ENCODE peak calls at places on chromosomes 5 and 9, in ten cellular contexts. One of them, this sample, is unnamed. For H3K27me3, the result is how much of the 10 kb centered on the place peaks cover.

GRCh38 chr9:100106616-100107015 is 7.6 kb downstream of the INVS start:
- DNase-seq in mesendoderm: no peak
- DNase-seq in Peyer's patch: no peak
- DNase-seq in lower lobe of right lung: no peak
- DNase-seq in ascending aorta: no peak
- DNase-seq in neural progenitor cell: no peak
- DNase-seq in heart left ventricle: no peak
- DNase-seq in stomach: no peak
- DNase-seq in IMR-90: no peak
- DNase-seq in fibroblast of lung: no peak
- DNase-seq in this sample: no peak

GRCh38 chr9:135147473-135147805 is 60.0 kb downstream of the OLFM1 start:
- DNase-seq in neural progenitor cell: no peak
- DNase-seq in heart left ventricle: no peak
- DNase-seq in ascending aorta: no peak
- DNase-seq in fibroblast of lung: no peak
- DNase-seq in stomach: no peak
- DNase-seq in lower lobe of right lung: no peak
- DNase-seq in Peyer's patch: no peak
- DNase-seq in IMR-90: no peak
- DNase-seq in mesendoderm: no peak
- DNase-seq in this sample: no peak

GRCh38 chr5:1748271-1748670 is 51.4 kb downstream of the MRPL36 start:
- DNase-seq in IMR-90: no peak
- DNase-seq in ascending aorta: no peak
- DNase-seq in fibroblast of lung: no peak
- DNase-seq in Peyer's patch: no peak
- DNase-seq in heart left ventricle: peak
- DNase-seq in neural progenitor cell: no peak
- DNase-seq in stomach: no peak
- DNase-seq in lower lobe of right lung: no peak
- DNase-seq in mesendoderm: no peak
- DNase-seq in this sample: no peak

GRCh38 chr9:101736723-101737122 is 1.7 kb downstream of the GRIN3A start:
- DNase-seq in neural progenitor cell: peak
- DNase-seq in ascending aorta: no peak
- DNase-seq in IMR-90: no peak
- DNase-seq in mesendoderm: peak
- DNase-seq in stomach: no peak
- DNase-seq in heart left ventricle: no peak
- DNase-seq in Peyer's patch: no peak
- DNase-seq in fibroblast of lung: no peak
- DNase-seq in lower lobe of right lung: no peak
- DNase-seq in this sample: peak

GRCh38 chr5:100777680-100778281 is 125.3 kb downstream of the ST8SIA4 start:
- DNase-seq in ascending aorta: no peak
- DNase-seq in stomach: no peak
- DNase-seq in fibroblast of lung: peak
- DNase-seq in Peyer's patch: peak
- DNase-seq in heart left ventricle: peak
- DNase-seq in lower lobe of right lung: no peak
- DNase-seq in IMR-90: peak
- DNase-seq in mesendoderm: peak
- DNase-seq in neural progenitor cell: no peak
- DNase-seq in this sample: peak

GRCh38 chr9:110103257-110103656 is 104.7 kb downstream of the C9orf152 start:
- DNase-seq in IMR-90: no peak
- DNase-seq in ascending aorta: no peak
- DNase-seq in Peyer's patch: no peak
- DNase-seq in stomach: no peak
- DNase-seq in fibroblast of lung: no peak
- DNase-seq in neural progenitor cell: no peak
- DNase-seq in mesendoderm: peak
- DNase-seq in heart left ventricle: no peak
- DNase-seq in lower lobe of right lung: no peak
- DNase-seq in this sample: no peak

GRCh38 chr9:35816708-35817107 is 1.9 kb upstream of the HINT2 start:
- DNase-seq in Peyer's patch: no peak
- DNase-seq in neural progenitor cell: peak
- DNase-seq in IMR-90: no peak
- DNase-seq in lower lobe of right lung: no peak
- DNase-seq in ascending aorta: no peak
- DNase-seq in fibroblast of lung: no peak
- DNase-seq in heart left ventricle: no peak
- DNase-seq in mesendoderm: peak
- DNase-seq in stomach: no peak
- DNase-seq in this sample: no peak

GRCh38 chr5:150313501-150313900 is 10.8 kb upstream of the ARSI start:
- DNase-seq in fibroblast of lung: no peak
- DNase-seq in IMR-90: no peak
- DNase-seq in stomach: no peak
- DNase-seq in heart left ventricle: no peak
- DNase-seq in mesendoderm: no peak
- DNase-seq in lower lobe of right lung: no peak
- DNase-seq in neural progenitor cell: no peak
- DNase-seq in Peyer's patch: no peak
- DNase-seq in ascending aorta: no peak
- DNase-seq in this sample: no peak

GRCh38 chr5:95518417-95518816 is 36.4 kb downstream of the SKIC3 start:
- DNase-seq in heart left ventricle: no peak
- DNase-seq in ascending aorta: no peak
- DNase-seq in mesendoderm: no peak
- DNase-seq in fibroblast of lung: no peak
- DNase-seq in IMR-90: no peak
- DNase-seq in stomach: no peak
- DNase-seq in lower lobe of right lung: no peak
- DNase-seq in Peyer's patch: no peak
- DNase-seq in neural progenitor cell: no peak
- DNase-seq in this sample: no peak

GRCh38 chr5:95520176-95520575 is 34.6 kb downstream of the SKIC3 start:
- DNase-seq in lower lobe of right lung: no peak
- DNase-seq in heart left ventricle: no peak
- DNase-seq in stomach: no peak
- DNase-seq in mesendoderm: no peak
- DNase-seq in IMR-90: no peak
- DNase-seq in fibroblast of lung: no peak
- DNase-seq in neural progenitor cell: no peak
- DNase-seq in Peyer's patch: no peak
- DNase-seq in ascending aorta: no peak
- DNase-seq in this sample: no peak

GRCh38 chr5:95524423-95524822 is 30.4 kb downstream of the SKIC3 start:
- DNase-seq in heart left ventricle: no peak
- DNase-seq in lower lobe of right lung: no peak
- DNase-seq in ascending aorta: no peak
- DNase-seq in neural progenitor cell: no peak
- DNase-seq in stomach: no peak
- DNase-seq in fibroblast of lung: no peak
- DNase-seq in Peyer's patch: no peak
- DNase-seq in mesendoderm: no peak
- DNase-seq in IMR-90: no peak
- DNase-seq in this sample: no peak

GRCh38 chr5:95519151-95519550 is 35.6 kb downstream of the SKIC3 start:
- DNase-seq in lower lobe of right lung: no peak
- DNase-seq in ascending aorta: no peak
- DNase-seq in stomach: no peak
- DNase-seq in Peyer's patch: no peak
- DNase-seq in IMR-90: no peak
- DNase-seq in heart left ventricle: no peak
- DNase-seq in mesendoderm: no peak
- DNase-seq in neural progenitor cell: no peak
- DNase-seq in fibroblast of lung: no peak
- DNase-seq in this sample: no peak

GRCh38 chr5:95519681-95520080 is 35.1 kb downstream of the SKIC3 start:
- DNase-seq in neural progenitor cell: no peak
- DNase-seq in stomach: no peak
- DNase-seq in Peyer's patch: no peak
- DNase-seq in ascending aorta: no peak
- DNase-seq in heart left ventricle: no peak
- DNase-seq in fibroblast of lung: no peak
- DNase-seq in lower lobe of right lung: no peak
- DNase-seq in mesendoderm: no peak
- DNase-seq in IMR-90: no peak
- DNase-seq in this sample: no peak
- H3K4me3 ChIP-seq in neural progenitor cell: no peak
- H3K4me3 ChIP-seq in stomach: no peak
- H3K4me3 ChIP-seq in Peyer's patch: no peak
- H3K4me3 ChIP-seq in ascending aorta: no peak
- H3K4me3 ChIP-seq in heart left ventricle: no peak
- H3K4me3 ChIP-seq in fibroblast of lung: no peak
- H3K4me3 ChIP-seq in lower lobe of right lung: no peak
- H3K4me3 ChIP-seq in mesendoderm: no peak
- H3K4me3 ChIP-seq in IMR-90: no peak
- H3K4me3 ChIP-seq in this sample: no peak

GRCh38 chr9:132986586-132986985 is 8.1 kb downstream of the GFI1B start:
- DNase-seq in ascending aorta: no peak
- DNase-seq in lower lobe of right lung: peak
- DNase-seq in neural progenitor cell: no peak
- DNase-seq in fibroblast of lung: no peak
- DNase-seq in heart left ventricle: no peak
- DNase-seq in stomach: no peak
- DNase-seq in mesendoderm: no peak
- DNase-seq in IMR-90: no peak
- DNase-seq in Peyer's patch: no peak
- DNase-seq in this sample: no peak

GRCh38 chr9:132985063-132985350 is 6.5 kb downstream of the GFI1B start:
- DNase-seq in fibroblast of lung: no peak
- DNase-seq in IMR-90: no peak
- DNase-seq in ascending aorta: no peak
- DNase-seq in mesendoderm: no peak
- DNase-seq in heart left ventricle: no peak
- DNase-seq in neural progenitor cell: no peak
- DNase-seq in lower lobe of right lung: no peak
- DNase-seq in stomach: no peak
- DNase-seq in Peyer's patch: no peak
- DNase-seq in this sample: no peak

GRCh38 chr9:132984202-132985062 is 5.9 kb downstream of the GFI1B start:
- DNase-seq in lower lobe of right lung: peak
- DNase-seq in mesendoderm: no peak
- DNase-seq in fibroblast of lung: no peak
- DNase-seq in stomach: no peak
- DNase-seq in heart left ventricle: no peak
- DNase-seq in ascending aorta: no peak
- DNase-seq in IMR-90: no peak
- DNase-seq in neural progenitor cell: no peak
- DNase-seq in Peyer's patch: no peak
- DNase-seq in this sample: no peak

GRCh38 chr9:132986114-132986513 is 7.6 kb downstream of the GFI1B start:
- DNase-seq in ascending aorta: no peak
- DNase-seq in heart left ventricle: peak
- DNase-seq in fibroblast of lung: no peak
- DNase-seq in neural progenitor cell: no peak
- DNase-seq in Peyer's patch: no peak
- DNase-seq in stomach: no peak
- DNase-seq in lower lobe of right lung: peak
- DNase-seq in IMR-90: no peak
- DNase-seq in mesendoderm: no peak
- DNase-seq in this sample: no peak

DNA sequence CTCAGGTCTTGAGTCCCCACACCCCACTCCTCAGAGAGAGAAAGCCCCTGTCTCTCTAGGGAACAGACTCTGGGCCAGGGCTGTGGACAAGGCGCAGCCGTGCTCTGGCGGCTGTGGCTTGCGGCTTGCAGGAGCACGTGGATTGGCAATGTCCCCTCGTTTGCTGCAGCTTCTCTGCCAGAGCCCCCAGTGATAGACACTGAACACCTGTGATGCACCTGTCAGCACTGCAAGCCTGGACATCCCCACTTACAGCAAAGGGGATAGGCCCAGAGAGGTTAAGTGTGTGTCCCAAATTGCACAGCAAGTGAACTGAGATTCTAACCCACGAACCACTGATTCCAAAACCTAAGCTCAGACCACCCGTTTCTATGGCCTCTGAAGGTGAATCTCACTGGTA is 7.0 kb downstream of the GFI1B start:
- DNase-seq in lower lobe of right lung: peak
- DNase-seq in heart left ventricle: no peak
- DNase-seq in stomach: no peak
- DNase-seq in fibroblast of lung: no peak
- DNase-seq in Peyer's patch: no peak
- DNase-seq in neural progenitor cell: no peak
- DNase-seq in mesendoderm: no peak
- DNase-seq in ascending aorta: no peak
- DNase-seq in IMR-90: no peak
- DNase-seq in this sample: no peak
- H3K27me3 ChIP-seq in lower lobe of right lung: under half
- H3K27me3 ChIP-seq in heart left ventricle: under half
- H3K27me3 ChIP-seq in stomach: under half
- H3K27me3 ChIP-seq in fibroblast of lung: under half
- H3K27me3 ChIP-seq in Peyer's patch: under half
- H3K27me3 ChIP-seq in neural progenitor cell: under half
- H3K27me3 ChIP-seq in mesendoderm: under half
- H3K27me3 ChIP-seq in ascending aorta: under half
- H3K27me3 ChIP-seq in IMR-90: half or more
- H3K27me3 ChIP-seq in this sample: under half

GRCh38 chr9:16062542-16063240 is 509.8 kb downstream of the CCDC171 start:
- DNase-seq in IMR-90: peak
- DNase-seq in stomach: no peak
- DNase-seq in Peyer's patch: no peak
- DNase-seq in lower lobe of right lung: no peak
- DNase-seq in ascending aorta: no peak
- DNase-seq in mesendoderm: no peak
- DNase-seq in neural progenitor cell: no peak
- DNase-seq in heart left ventricle: no peak
- DNase-seq in fibroblast of lung: peak
- DNase-seq in this sample: peak
- H3K4me3 ChIP-seq in IMR-90: no peak
- H3K4me3 ChIP-seq in stomach: no peak
- H3K4me3 ChIP-seq in Peyer's patch: no peak
- H3K4me3 ChIP-seq in lower lobe of right lung: no peak
- H3K4me3 ChIP-seq in ascending aorta: no peak
- H3K4me3 ChIP-seq in mesendoderm: no peak
- H3K4me3 ChIP-seq in neural progenitor cell: no peak
- H3K4me3 ChIP-seq in heart left ventricle: no peak
- H3K4me3 ChIP-seq in fibroblast of lung: no peak
- H3K4me3 ChIP-seq in this sample: peak

GRCh38 chr5:2981035-2981434 is 229.6 kb upstream of the IRX2 start:
- DNase-seq in neural progenitor cell: no peak
- DNase-seq in IMR-90: no peak
- DNase-seq in Peyer's patch: no peak
- DNase-seq in mesendoderm: no peak
- DNase-seq in fibroblast of lung: no peak
- DNase-seq in lower lobe of right lung: no peak
- DNase-seq in ascending aorta: no peak
- DNase-seq in stomach: no peak
- DNase-seq in heart left ventricle: no peak
- DNase-seq in this sample: no peak

GRCh38 chr5:2986301-2986700 is 234.8 kb upstream of the IRX2 start:
- DNase-seq in IMR-90: no peak
- DNase-seq in stomach: no peak
- DNase-seq in Peyer's patch: no peak
- DNase-seq in lower lobe of right lung: no peak
- DNase-seq in ascending aorta: no peak
- DNase-seq in mesendoderm: no peak
- DNase-seq in heart left ventricle: no peak
- DNase-seq in neural progenitor cell: no peak
- DNase-seq in fibroblast of lung: no peak
- DNase-seq in this sample: no peak

GRCh38 chr5:2981652-2982051 is 230.2 kb upstream of the IRX2 start:
- DNase-seq in Peyer's patch: no peak
- DNase-seq in ascending aorta: no peak
- DNase-seq in mesendoderm: no peak
- DNase-seq in heart left ventricle: no peak
- DNase-seq in fibroblast of lung: no peak
- DNase-seq in stomach: no peak
- DNase-seq in neural progenitor cell: no peak
- DNase-seq in lower lobe of right lung: no peak
- DNase-seq in IMR-90: no peak
- DNase-seq in this sample: no peak

GRCh38 chr5:2989517-2989916 is 238.0 kb upstream of the IRX2 start:
- DNase-seq in Peyer's patch: no peak
- DNase-seq in ascending aorta: no peak
- DNase-seq in neural progenitor cell: no peak
- DNase-seq in lower lobe of right lung: no peak
- DNase-seq in heart left ventricle: no peak
- DNase-seq in IMR-90: no peak
- DNase-seq in mesendoderm: peak
- DNase-seq in fibroblast of lung: no peak
- DNase-seq in stomach: no peak
- DNase-seq in this sample: no peak

DNA sequence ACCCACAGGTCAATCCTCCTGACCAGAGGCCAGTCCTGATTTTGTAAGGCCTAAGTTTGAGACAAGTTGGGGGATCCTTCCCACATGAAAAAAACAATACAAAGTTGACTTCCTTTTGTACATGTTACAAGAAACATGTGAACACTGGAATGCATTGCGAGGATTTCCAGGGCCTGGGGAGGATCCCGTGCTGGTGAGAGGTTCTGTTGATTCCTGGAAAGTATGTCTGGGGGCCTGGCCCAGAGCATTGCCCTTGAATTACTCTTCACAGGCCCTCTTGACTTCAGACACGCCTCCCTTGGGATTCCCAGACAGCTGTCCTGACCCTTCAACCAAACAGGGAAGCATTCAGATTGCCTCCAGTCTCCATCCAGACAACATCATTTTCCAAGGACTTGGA is 234.2 kb upstream of the IRX2 start:
- DNase-seq in IMR-90: no peak
- DNase-seq in Peyer's patch: no peak
- DNase-seq in neural progenitor cell: no peak
- DNase-seq in lower lobe of right lung: no peak
- DNase-seq in fibroblast of lung: no peak
- DNase-seq in heart left ventricle: no peak
- DNase-seq in stomach: no peak
- DNase-seq in mesendoderm: no peak
- DNase-seq in ascending aorta: no peak
- DNase-seq in this sample: no peak
- H3K27me3 ChIP-seq in IMR-90: under half
- H3K27me3 ChIP-seq in Peyer's patch: under half
- H3K27me3 ChIP-seq in neural progenitor cell: under half
- H3K27me3 ChIP-seq in lower lobe of right lung: under half
- H3K27me3 ChIP-seq in fibroblast of lung: under half
- H3K27me3 ChIP-seq in heart left ventricle: under half
- H3K27me3 ChIP-seq in stomach: under half
- H3K27me3 ChIP-seq in mesendoderm: under half
- H3K27me3 ChIP-seq in ascending aorta: under half
- H3K27me3 ChIP-seq in this sample: under half